ENCODE peak calls at places on chromosomes 6 and 20, in six cellular contexts. Q, E, K, W, M and U are unnamed samples.

GRCh38 chr6:133646021-133646682 is 242.8 kb upstream of the TCF21 start:
- DNase-seq in K (no peak), E (no peak), M (peak; percentile 84), W (no peak), Q (peak; percentile 49), U (no peak)

GRCh38 chr6:121309768-121310473 is 24.4 kb downstream of the TBC1D32 start:
- DNase-seq in E (no peak), M (peak; percentile 58), K (no peak), W (no peak), Q (peak; percentile 18), U (no peak)

GRCh38 chr6:140041056-140041455 is 666.6 kb upstream of the CITED2 start:
- DNase-seq in M (no peak), K (no peak), E (no peak), W (no peak), Q (peak; percentile 37), U (no peak)

GRCh38 chr20:63933646-63934045 is 22.6 kb downstream of the UCKL1 start:
- DNase-seq in M (no peak), E (no peak), Q (no peak), K (no peak), W (no peak), U (no peak)

GRCh38 chr20:63096681-63097335 is 90.0 kb upstream of the BHLHE23 start:
- DNase-seq in E (no peak), K (no peak), Q (no peak), M (no peak), W (peak; percentile 10), U (peak; percentile 0)

GRCh38 chr6:149965191-149966020 is 1.7 kb downstream of the ULBP1 start:
- DNase-seq in M (no peak), E (peak; percentile 51), Q (no peak), K (no peak), W (no peak), U (peak; percentile 42)

GRCh38 chr6:13538600-13538999 is 35.8 kb upstream of the SIRT5 start:
- DNase-seq in M (no peak), W (no peak), Q (no peak), K (no peak), E (no peak), U (no peak)

GRCh38 chr6:7203939-7204338 is 96.2 kb downstream of the RREB1 start:
- DNase-seq in E (no peak), M (no peak), Q (no peak), K (no peak), W (peak; percentile 63), U (no peak)

GRCh38 chr6:113871975-113872374 is 14.8 kb downstream of the MARCKS start:
- DNase-seq in Q (no peak), M (no peak), K (no peak), W (no peak), E (no peak), U (no peak)

GRCh38 chr6:15495375-15495901 is 167.4 kb downstream of the DTNBP1 start:
- DNase-seq in K (no peak), E (no peak), Q (no peak), W (no peak), M (no peak), U (no peak)

GRCh38 chr6:107154131-107154906 is 39.0 kb upstream of the BEND3 start:
- DNase-seq in K (peak; percentile 14), E (peak; percentile 27), Q (no peak), W (peak; percentile 37), M (no peak), U (peak; percentile 20)

GRCh38 chr6:128635219-128635618 is 114.8 kb upstream of the PTPRK start:
- DNase-seq in M (no peak), W (no peak), E (no peak), K (no peak), Q (no peak), U (no peak)

GRCh38 chr6:148658701-148659100 is 88.1 kb upstream of the UST start:
- DNase-seq in W (no peak), Q (no peak), K (no peak), M (no peak), E (no peak), U (no peak)

GRCh38 chr20:921020-921419 is 4.9 kb upstream of the ANGPT4 start:
- DNase-seq in M (no peak), Q (no peak), K (no peak), W (no peak), E (no peak), U (no peak)

GRCh38 chr20:843908-844307 is 10.4 kb downstream of the FAM110A start:
- DNase-seq in K (no peak), E (no peak), M (no peak), Q (no peak), W (no peak), U (no peak)

GRCh38 chr6:161414180-161414579 is 140.3 kb upstream of the AGPAT4 start:
- DNase-seq in Q (no peak), K (no peak), E (no peak), W (no peak), M (no peak), U (no peak)

GRCh38 chr6:1404713-1405098 is 15.3 kb downstream of the FOXF2 start:
- DNase-seq in E (no peak), K (no peak), W (no peak), M (no peak), Q (no peak), U (no peak)

GRCh38 chr20:33250666-33251065 is 14.9 kb downstream of the BPIFA1 start:
- DNase-seq in K (no peak), E (no peak), W (no peak), M (no peak), Q (no peak), U (no peak)

GRCh38 chr6:16713597-16713996 is 47.7 kb downstream of the ATXN1 start:
- DNase-seq in K (no peak), W (no peak), M (no peak), Q (no peak), E (no peak), U (no peak)

GRCh38 chr6:56851104-56851503 is 103.8 kb upstream of the BEND6 start:
- DNase-seq in Q (no peak), E (peak; percentile 12), K (no peak), M (peak; percentile 64), W (no peak), U (peak; percentile 10)

GRCh38 chr6:111846061-111846460 is 27.2 kb downstream of the FYN start:
- DNase-seq in W (no peak), K (no peak), E (no peak), M (no peak), Q (no peak), U (no peak)

GRCh38 chr6:164130151-164130550 is 715.6 kb downstream of the QKI start:
- DNase-seq in E (no peak), M (no peak), W (no peak), Q (no peak), K (no peak), U (no peak)

GRCh38 chr6:15322781-15323536 is 77.1 kb downstream of the JARID2 start:
- DNase-seq in Q (peak; percentile 80), W (no peak), K (no peak), E (no peak), M (no peak), U (no peak)

GRCh38 chr6:5968817-5969726 is 37.7 kb downstream of the NRN1 start:
- DNase-seq in K (no peak), W (peak; percentile 60), E (no peak), M (peak; percentile 10), Q (peak; percentile 19), U (no peak)

GRCh38 chr20:39358052-39358451 is 395.9 kb downstream of the DHX35 start:
- DNase-seq in Q (no peak), W (no peak), K (no peak), E (no peak), M (no peak), U (no peak)

GRCh38 chr20:39360029-39360620 is 398.0 kb downstream of the DHX35 start:
- DNase-seq in M (no peak), W (no peak), Q (no peak), E (no peak), K (no peak), U (no peak)

GRCh38 chr20:39356913-39357312 is 394.8 kb downstream of the DHX35 start:
- DNase-seq in W (no peak), E (no peak), Q (no peak), M (no peak), K (no peak), U (no peak)
- TF ChIP-seq CTCF in W (no peak), E (no peak), Q (no peak), M (no peak), K (no peak), U (no peak)

DNA sequence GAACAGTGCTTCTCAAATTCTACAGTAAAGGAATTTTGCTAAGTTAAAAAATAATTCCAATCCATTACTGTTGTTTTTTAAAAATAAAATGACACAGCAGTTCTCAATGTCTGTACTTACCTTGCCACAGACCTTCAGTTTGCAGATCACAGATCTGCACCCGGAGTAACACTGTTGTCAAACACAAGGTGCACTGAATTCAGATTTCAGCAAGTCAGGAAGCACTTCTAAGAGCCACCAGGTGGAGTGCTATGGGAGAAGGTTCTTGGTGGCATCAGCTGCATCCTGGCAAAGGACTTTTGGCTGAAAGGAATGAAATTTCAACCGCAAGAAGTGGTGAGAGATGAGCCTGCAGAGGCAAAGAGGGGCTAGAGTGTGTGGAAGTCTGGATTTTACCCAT is 17.4 kb downstream of the RSPH4A start:
- DNase-seq in W (no peak), E (no peak), M (no peak), Q (no peak), K (no peak), U (no peak)
- TF ChIP-seq CTCF in W (no peak), E (no peak), M (peak; percentile 40), Q (peak; percentile 38), K (peak; percentile 24), U (no peak)

GRCh38 chr6:147421903-147422302 is 86.6 kb upstream of the SAMD5 start:
- DNase-seq in E (no peak), Q (no peak), W (no peak), K (no peak), M (no peak), U (no peak)

GRCh38 chr6:147418523-147418922 is 90.0 kb upstream of the SAMD5 start:
- DNase-seq in W (no peak), K (no peak), Q (no peak), M (no peak), E (no peak), U (no peak)

GRCh38 chr6:147417954-147418353 is 90.5 kb upstream of the SAMD5 start:
- DNase-seq in E (no peak), M (no peak), W (no peak), K (no peak), Q (no peak), U (no peak)

DNA sequence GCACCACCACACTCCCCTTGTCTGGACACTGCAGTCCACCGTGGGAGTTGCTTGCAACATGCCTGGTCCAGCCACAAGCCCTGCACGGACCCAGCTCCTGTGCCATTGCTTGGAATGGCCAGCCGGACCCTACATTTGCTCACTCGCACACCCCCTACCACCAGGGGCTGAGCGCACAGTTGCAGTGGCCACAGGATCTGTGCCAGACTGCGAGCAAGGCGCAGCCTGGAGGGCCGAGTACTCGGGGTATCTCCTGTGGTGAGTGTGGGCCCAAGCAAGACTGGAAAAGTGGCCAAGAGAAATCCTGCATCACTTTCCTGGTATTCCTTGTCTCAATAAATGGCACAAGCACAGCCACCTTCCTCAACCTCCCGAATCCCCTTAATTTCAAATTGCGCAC is 85.4 kb upstream of the SAMD5 start:
- DNase-seq in Q (no peak), M (no peak), W (no peak), K (no peak), E (no peak), U (no peak)
- TF ChIP-seq CTCF in Q (no peak), M (no peak), W (no peak), K (no peak), E (no peak), U (no peak)

DNA sequence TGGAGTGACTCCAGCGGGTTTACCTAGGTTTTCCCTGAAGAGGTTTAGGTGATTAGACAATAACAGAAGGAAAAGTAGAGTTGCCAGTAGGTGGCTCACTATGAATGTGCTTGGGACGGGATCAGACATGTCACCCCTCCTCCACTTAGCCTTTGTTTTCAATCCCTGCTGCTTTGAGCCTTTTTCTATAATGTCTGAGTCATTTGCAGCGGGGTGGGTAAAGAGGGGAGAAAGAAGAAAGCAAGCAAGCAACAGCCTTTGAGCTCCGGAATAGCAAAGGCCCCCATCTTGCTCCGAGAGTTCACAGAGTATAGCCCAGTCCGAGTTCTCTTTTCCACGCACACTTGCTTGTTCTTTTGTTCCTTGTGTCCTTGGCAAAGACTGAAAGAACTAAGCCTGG is 129.1 kb downstream of the PACRG start:
- DNase-seq in M (peak; percentile 75), K (peak; percentile 45), Q (peak; percentile 90), E (peak; percentile 50), W (no peak), U (peak; percentile 26)
- TF ChIP-seq CTCF in M (peak; percentile 82), K (peak; percentile 69), Q (peak; percentile 72), E (peak; percentile 38), W (no peak), U (peak; percentile 51)